ENCODE peak calls at places on chromosomes 2 and 18, in four cellular contexts. N is kidney epithelial cell, P is psoas muscle, I is AG04449. G is an unnamed sample.

GRCh38 chr2:118987886-118988285 is 45.9 kb downstream of the MARCO start:
- DNase-seq in N (no peak), P (no peak), I (no peak), G (no peak)

GRCh38 chr2:217943379-217944321 is 59.1 kb downstream of the TNS1 start:
- DNase-seq in N (no peak), P (peak; percentile 91), I (no peak), G (no peak)

GRCh38 chr18:75053028-75053624 is 155.8 kb downstream of the PTGR3 start:
- DNase-seq in N (no peak), P (no peak), I (no peak), G (no peak)

GRCh38 chr2:43136862-43137261 is 89.5 kb downstream of the ZFP36L2 start:
- DNase-seq in N (no peak), P (no peak), I (no peak), G (no peak)

GRCh38 chr2:63741884-63742583 is 99.7 kb upstream of the UGP2 start:
- DNase-seq in N (no peak), P (no peak), I (no peak), G (no peak)

GRCh38 chr2:32058130-32058529 is 5.2 kb upstream of the SPAST start:
- DNase-seq in N (no peak), P (no peak), I (no peak), G (no peak)

GRCh38 chr2:178163395-178163794 is 30.9 kb upstream of the OSBPL6 start:
- DNase-seq in N (no peak), P (no peak), I (no peak), G (no peak)

GRCh38 chr18:35171315-35171987 is 69.4 kb upstream of the ZNF397 start:
- DNase-seq in N (no peak), P (no peak), I (no peak), G (no peak)

GRCh38 chr18:50820901-50821520 is 1.2 kb upstream of the MRO start:
- DNase-seq in N (no peak), P (no peak), I (no peak), G (no peak)

GRCh38 chr2:202016579-202017227 is 17.0 kb upstream of the FZD7 start:
- DNase-seq in N (no peak), P (peak; percentile 77), I (no peak), G (no peak)

GRCh38 chr2:67846341-67847070 is 216.3 kb downstream of the C1D start:
- DNase-seq in N (peak; percentile 92), P (peak; percentile 81), I (peak; percentile 84), G (peak; percentile 79)

GRCh38 chr2:69926849-69927515 is 12.1 kb downstream of the MXD1 start:
- DNase-seq in N (no peak), P (no peak), I (no peak), G (peak; percentile 54)

GRCh38 chr2:239169311-239170048 is 231.3 kb downstream of the HDAC4 start:
- DNase-seq in N (no peak), P (peak; percentile 50), I (no peak), G (no peak)

GRCh38 chr18:55968550-55968949 is 380.6 kb upstream of the TCF4 start:
- DNase-seq in N (no peak), P (no peak), I (no peak), G (peak; percentile 10)

GRCh38 chr18:8175486-8176061 is 433.7 kb upstream of the RAB12 start:
- DNase-seq in N (no peak), P (no peak), I (no peak), G (no peak)

GRCh38 chr18:50898908-50899307 is 20.0 kb downstream of the ME2 start:
- DNase-seq in N (no peak), P (no peak), I (no peak), G (no peak)

GRCh38 chr2:121237336-121237979 is 47.5 kb downstream of the TFCP2L1 start:
- DNase-seq in N (no peak), P (peak; percentile 41), I (no peak), G (no peak)

GRCh38 chr18:41524674-41525470 is 430.2 kb upstream of the PIK3C3 start:
- DNase-seq in N (no peak), P (no peak), I (no peak), G (no peak)

GRCh38 chr2:12555012-12555645 is 161.6 kb upstream of the TRIB2 start:
- DNase-seq in N (no peak), P (no peak), I (no peak), G (peak; percentile 34)

GRCh38 chr2:27263287-27264252 is 723 bp upstream of the SLC30A3 start:
- DNase-seq in N (no peak), P (no peak), I (no peak), G (no peak)

GRCh38 chr18:5868218-5868904 is 27.0 kb downstream of the TMEM200C start:
- DNase-seq in N (peak; percentile 61), P (peak; percentile 49), I (peak; percentile 38), G (peak; percentile 67)

GRCh38 chr2:64679673-64680425 is 26.1 kb upstream of the SERTAD2 start:
- DNase-seq in N (no peak), P (no peak), I (no peak), G (no peak)

GRCh38 chr2:10330700-10331032 is 28.0 kb downstream of the HPCAL1 start:
- DNase-seq in N (no peak), P (no peak), I (no peak), G (no peak)

GRCh38 chr2:110747522-110748488 is 15.4 kb downstream of the ACOXL start:
- DNase-seq in N (no peak), P (no peak), I (no peak), G (no peak)

GRCh38 chr2:117917223-117917917 is 96.5 kb downstream of the CCDC93 start:
- DNase-seq in N (no peak), P (no peak), I (no peak), G (no peak)

GRCh38 chr2:31980674-31981356 is 30.0 kb downstream of the MEMO1 start:
- DNase-seq in N (no peak), P (no peak), I (no peak), G (no peak)

GRCh38 chr2:241863021-241863954 is 4.6 kb upstream of the PDCD1 start:
- DNase-seq in N (no peak), P (peak; percentile 56), I (no peak), G (no peak)

GRCh38 chr2:189534854-189535253 is 45.7 kb downstream of the SLC40A1 start:
- DNase-seq in N (no peak), P (no peak), I (peak; percentile 33), G (no peak)

GRCh38 chr2:225779829-225780228 is 380.3 kb downstream of the NYAP2 start:
- DNase-seq in N (no peak), P (no peak), I (no peak), G (no peak)

GRCh38 chr2:240578488-240578887 is 8.0 kb upstream of the CAPN10 start:
- DNase-seq in N (no peak), P (no peak), I (no peak), G (no peak)

GRCh38 chr2:240581811-240582210 is 4.7 kb upstream of the CAPN10 start:
- DNase-seq in N (no peak), P (no peak), I (no peak), G (no peak)

GRCh38 chr2:240579071-240579762 is 7.3 kb upstream of the CAPN10 start:
- DNase-seq in N (no peak), P (no peak), I (no peak), G (no peak)

GRCh38 chr2:240578110-240578450 is 8.5 kb upstream of the CAPN10 start:
- DNase-seq in N (no peak), P (no peak), I (no peak), G (no peak)

DNA sequence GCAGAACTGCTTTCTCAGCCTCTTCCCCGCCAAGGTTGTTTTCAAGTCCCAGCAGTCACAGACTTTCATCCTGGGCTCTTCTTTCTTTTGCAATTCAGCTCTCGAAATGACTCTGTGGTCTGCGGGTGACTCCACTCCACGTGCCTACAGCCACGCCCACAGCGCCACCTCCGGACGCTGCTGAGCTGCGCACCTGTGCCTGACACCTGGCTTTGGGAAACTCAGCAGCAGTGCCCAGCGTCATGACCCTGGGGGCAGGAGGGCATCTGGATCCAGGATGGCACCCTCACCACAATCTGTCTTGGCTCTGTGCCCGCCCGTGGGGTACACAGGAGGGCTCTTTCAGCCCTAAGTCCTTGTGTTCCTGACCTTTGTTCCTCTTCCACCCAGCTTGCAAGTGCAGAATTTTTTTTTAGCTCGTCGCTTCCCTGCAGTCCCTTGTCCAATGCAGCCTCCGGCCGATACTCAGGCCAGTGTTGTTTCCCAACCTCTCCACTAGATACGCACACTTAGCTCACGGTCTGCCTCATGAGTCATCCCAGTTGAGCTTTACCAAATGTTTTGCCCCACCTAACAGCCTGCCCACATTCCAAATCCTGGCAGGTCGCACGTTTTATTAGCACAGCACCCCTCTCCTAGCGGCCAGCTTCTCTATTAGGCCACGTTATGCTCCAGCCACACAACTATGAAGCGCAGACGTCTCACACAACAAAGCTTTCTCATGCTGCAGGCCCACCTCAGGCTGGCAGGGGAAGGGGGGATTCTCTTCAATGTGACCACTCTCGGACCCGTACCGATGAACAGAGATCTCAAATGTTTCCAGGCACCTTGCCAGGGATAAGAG is 6.5 kb upstream of the CAPN10 start:
- DNase-seq in N (no peak), P (peak; percentile 71), I (no peak), G (peak; percentile 81)
- H3K4me3 ChIP-seq in N (no peak overlapping the region), P (no peak overlapping the region), I (no peak overlapping the region), G (no peak overlapping the region)

DNA sequence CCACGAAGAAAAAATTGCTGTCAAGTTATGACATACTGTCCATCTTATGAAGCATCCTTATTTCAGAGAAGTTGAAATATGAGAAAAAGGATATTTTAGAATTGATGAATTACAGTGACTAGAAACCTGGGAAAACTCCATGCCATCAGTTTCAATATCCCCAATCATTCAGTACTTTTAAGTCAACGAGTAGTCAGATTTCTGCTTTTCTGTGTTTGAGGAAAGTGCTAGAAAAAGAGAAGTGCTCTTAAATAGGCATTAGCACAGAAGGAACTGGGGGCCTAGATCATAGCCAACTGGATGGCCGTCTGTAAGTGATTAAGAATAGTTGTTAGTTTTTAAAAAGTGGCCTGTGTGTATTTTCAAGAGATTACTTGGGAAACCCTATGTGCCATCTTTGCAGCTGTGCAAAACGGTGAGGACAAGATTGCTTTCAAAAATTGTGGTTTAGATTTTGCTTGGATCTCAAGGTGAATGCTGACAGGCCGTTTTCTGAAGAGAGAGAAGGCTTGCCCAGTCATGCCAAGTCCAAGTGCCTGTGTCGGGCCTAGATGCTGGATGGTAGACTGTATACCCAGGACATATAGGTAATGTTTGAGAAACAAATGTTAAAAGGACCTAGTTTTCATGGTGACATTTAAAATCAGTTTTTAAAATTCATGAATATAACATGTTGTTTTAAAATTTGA is 5.1 kb downstream of the NEDD4L start:
- DNase-seq in N (no peak), P (no peak), I (no peak), G (no peak)
- TF ChIP-seq CTCF in N (no peak), P (no peak), I (no peak), G (no peak)

GRCh38 chr2:240454031-240454901 is 18.8 kb downstream of the GPC1 start:
- DNase-seq in N (no peak), P (peak; percentile 51), I (no peak), G (no peak)
- H3K4me3 ChIP-seq in N (no peak overlapping the region), P (no peak overlapping the region), I (no peak overlapping the region), G (no peak overlapping the region)

GRCh38 chr2:72220170-72220569 is 72.5 kb upstream of the CYP26B1 start:
- DNase-seq in N (no peak), P (no peak), I (no peak), G (no peak)
- TF ChIP-seq CTCF in N (peak; percentile 36), P (no peak), I (no peak), G (peak; percentile 4)

GRCh38 chr18:45522371-45522770 is 92.9 kb upstream of the SLC14A2 start:
- DNase-seq in N (no peak), P (no peak), I (no peak), G (no peak)
- H3K4me3 ChIP-seq in N (no peak overlapping the region), P (no peak overlapping the region), I (no peak overlapping the region), G (no peak overlapping the region)